ENCODE peak calls at places on chromosomes 13 and 19, in five cellular contexts. T, O, D, M and Z are unnamed samples.

GRCh38 chr13:34376483-34376882 is 558.5 kb downstream of the RFC3 start:
- DNase-seq in O (no peak), D (no peak), T (no peak), M (no peak), Z (no peak)

GRCh38 chr19:55519461-55520311 is 17.2 kb downstream of the SBK2 start:
- DNase-seq in D (no peak), O (no peak), M (no peak), T (peak; percentile 11), Z (no peak)

GRCh38 chr13:108961542-108962125 is 332.2 kb downstream of the MYO16 start:
- DNase-seq in T (peak; percentile 76), M (peak; percentile 28), O (no peak), D (no peak), Z (peak; percentile 47)

GRCh38 chr13:98496239-98496668 is 80.7 kb downstream of the STK24 start:
- DNase-seq in M (no peak), O (no peak), T (peak; percentile 35), D (no peak), Z (no peak)

GRCh38 chr19:7654401-7654800 is 14.4 kb upstream of the RETN start:
- DNase-seq in T (no peak), M (no peak), D (no peak), O (no peak), Z (no peak)

GRCh38 chr13:32040689-32041088 is 9.1 kb downstream of the FRY start:
- DNase-seq in O (no peak), M (no peak), T (no peak), D (no peak), Z (no peak)

GRCh38 chr19:55216461-55217198 is 7.3 kb upstream of the PTPRH start:
- DNase-seq in O (no peak), T (peak; percentile 96), M (peak; percentile 97), D (no peak), Z (peak; percentile 9)

GRCh38 chr19:48842744-48843162 is 6.5 kb upstream of the HSD17B14 start:
- DNase-seq in T (peak; percentile 55), D (no peak), M (peak; percentile 70), O (no peak), Z (peak; percentile 54)

GRCh38 chr13:109494955-109495354 is 291.4 kb downstream of the IRS2 start:
- DNase-seq in M (no peak), T (no peak), O (no peak), D (no peak), Z (no peak)

GRCh38 chr13:51278426-51279130 is 56.4 kb downstream of the FAM124A start:
- DNase-seq in O (no peak), T (no peak), D (no peak), M (no peak), Z (no peak)

GRCh38 chr13:51364404-51365008 is 25.0 kb downstream of the SERPINE3 start:
- DNase-seq in D (no peak), O (no peak), T (no peak), M (no peak), Z (no peak)